ENCODE peak calls at places on chromosomes 12 and 14, in four cellular contexts. O is K562, W is H1, K is GM12878. R is an unnamed sample.

GRCh38 chr12:102454330-102454729 is 26.0 kb downstream of the IGF1 start:
- DNase-seq in K (no peak), W (no peak), O (no peak), R (no peak)

GRCh38 chr14:89121961-89122675 is 294.9 kb downstream of the FOXN3 start:
- DNase-seq in O (no peak), K (no peak), W (no peak), R (no peak)

GRCh38 chr12:107760207-107760816 is 625 bp downstream of the PRDM4 start:
- DNase-seq in W (no peak), O (peak; percentile 45), K (no peak), R (peak; percentile 19)

GRCh38 chr14:79587194-79587593 is 624.1 kb downstream of the DIO2 start:
- DNase-seq in W (no peak), K (no peak), O (no peak), R (no peak)

GRCh38 chr12:8078400-8078799 is 3.7 kb upstream of the NECAP1 start:
- DNase-seq in O (peak; percentile 61), K (no peak), W (no peak), R (no peak)

GRCh38 chr14:77260631-77261030 is 10.4 kb downstream of the NGB start:
- DNase-seq in K (no peak), O (no peak), W (no peak), R (no peak)

GRCh38 chr12:64610092-64610659 is at the start of gene RASSF3:
- DNase-seq in K (no peak), O (peak; percentile 87), W (no peak), R (peak; percentile 44)

GRCh38 chr12:132517740-132518100 is 27.8 kb downstream of the FBRSL1 start:
- DNase-seq in K (no peak), O (no peak), W (no peak), R (no peak)

GRCh38 chr14:34682787-34683321 is 31.5 kb downstream of the CFL2 start:
- DNase-seq in W (no peak), O (peak; percentile 12), K (no peak), R (no peak)

GRCh38 chr14:23633160-23633701 is 2.9 kb upstream of the DHRS2 start:
- DNase-seq in K (no peak), O (no peak), W (no peak), R (peak; percentile 91)

GRCh38 chr12:46904406-46905240 is 78.8 kb upstream of the SLC38A4 start:
- DNase-seq in K (no peak), O (no peak), W (no peak), R (no peak)

GRCh38 chr14:104813286-104813685 is 12.4 kb downstream of the ZBTB42 start:
- DNase-seq in O (no peak), K (no peak), W (no peak), R (no peak)

GRCh38 chr14:50447491-50447890 is 50.8 kb upstream of the CDKL1 start:
- DNase-seq in K (no peak), O (no peak), W (no peak), R (no peak)
- TF ChIP-seq HDAC2 in K (no peak), O (no peak), W (no peak), R (no peak)

GRCh38 chr12:62268956-62269355 is 8.8 kb downstream of the USP15 start:
- DNase-seq in K (no peak), O (no peak), W (no peak), R (no peak)
- H3K27ac ChIP-seq in K (no peak overlapping the region), O (no peak overlapping the region), W (no peak overlapping the region), R (no peak overlapping the region)

GRCh38 chr14:58395815-58396626 is at the start of gene TOMM20L:
- DNase-seq in O (peak; percentile 65), W (peak; percentile 53), K (no peak), R (peak; percentile 72)

GRCh38 chr14:58398495-58398894 is 2.8 kb downstream of the TOMM20L start:
- DNase-seq in O (no peak), W (no peak), K (no peak), R (no peak)

GRCh38 chr14:58398895-58399294 is 3.2 kb downstream of the TOMM20L start:
- DNase-seq in K (no peak), W (no peak), O (no peak), R (no peak)

GRCh38 chr14:58401587-58401986 is 5.9 kb downstream of the TOMM20L start:
- DNase-seq in W (no peak), O (no peak), K (no peak), R (no peak)
- TF ChIP-seq YY1 in W (no peak), O (no peak), K (no peak), R (no peak)

GRCh38 chr14:74922752-74923401 is at the start of gene RPS6KL1:
- DNase-seq in O (peak; percentile 89), K (no peak), W (peak; percentile 50), R (peak; percentile 74)
- TF ChIP-seq HDAC2 in O (no peak), K (no peak), W (no peak), R (no peak)

GRCh38 chr12:19026637-19027508 is 102.7 kb upstream of the PLEKHA5 start:
- DNase-seq in K (no peak), O (no peak), W (no peak), R (no peak)
- H3K27ac ChIP-seq in K (no peak overlapping the region), O (no peak overlapping the region), W (no peak overlapping the region), R (no peak overlapping the region)

GRCh38 chr12:9509464-9510166 is 98.1 kb downstream of the KLRB1 start:
- DNase-seq in O (no peak), W (no peak), K (no peak), R (no peak)
- TF ChIP-seq YY1 in O (no peak), W (no peak), K (no peak), R (no peak)

DNA sequence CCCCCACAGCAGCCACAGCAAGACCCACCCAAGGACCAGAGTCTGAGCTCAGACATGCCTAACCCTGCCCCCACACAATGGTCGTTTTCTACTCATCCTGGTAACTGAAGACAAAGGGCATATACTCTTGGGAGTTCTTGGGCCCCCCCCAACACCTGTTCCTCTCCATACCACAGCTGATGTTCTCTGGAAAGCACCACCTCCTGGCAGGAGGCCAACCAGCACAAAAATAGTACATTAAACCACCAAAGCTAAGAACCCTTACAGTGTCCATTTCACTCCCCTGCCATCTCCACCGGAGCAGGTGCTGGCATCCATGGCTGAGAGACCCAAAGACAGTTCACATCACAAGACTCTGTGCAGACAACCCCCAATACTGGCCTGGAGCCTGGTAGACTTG is 80.6 kb upstream of the DAAM1 start:
- DNase-seq in W (no peak), K (no peak), O (no peak), R (no peak)
- TF ChIP-seq HDAC2 in W (no peak), K (no peak), O (no peak), R (no peak)

R was measured in HepG2.